ENCODE peak calls at places on chromosomes 2 and 18, in ten cellular contexts. C, J, H, A, S, O, Y, V, E and G are unnamed samples.

GRCh38 chr18:12121175-12122095 is 27.8 kb downstream of the ANKRD62 start:
- DNase-seq in C (peak), J (no peak), H (no peak), A (no peak), S (no peak), O (no peak), Y (peak), V (no peak), E (peak), G (peak)

GRCh38 chr2:157421964-157422363 is 21.9 kb downstream of the CYTIP start:
- DNase-seq in C (no peak), J (no peak), H (no peak), A (no peak), S (no peak), O (no peak), Y (no peak), V (no peak), E (no peak), G (no peak)

GRCh38 chr18:48340502-48340901 is 68.7 kb downstream of the ZBTB7C start:
- DNase-seq in C (no peak), J (no peak), H (no peak), A (no peak), S (no peak), O (no peak), Y (no peak), V (no peak), E (no peak), G (no peak)

GRCh38 chr2:238847841-238848565 is at the start of gene TWIST2:
- DNase-seq in C (no peak), J (no peak), H (no peak), A (peak), S (peak), O (peak), Y (peak), V (peak), E (no peak), G (peak)

GRCh38 chr2:156883828-156884615 is 373.5 kb upstream of the GALNT5 start:
- DNase-seq in C (no peak), J (no peak), H (no peak), A (no peak), S (peak), O (no peak), Y (peak), V (no peak), E (no peak), G (no peak)

GRCh38 chr18:9017170-9017899 is 85.2 kb upstream of the NDUFV2 start:
- DNase-seq in C (peak), J (peak), H (peak), A (peak), S (peak), O (peak), Y (peak), V (peak), E (no peak), G (peak)

GRCh38 chr2:48356701-48357322 is 173.1 kb upstream of the STON1 start:
- DNase-seq in C (no peak), J (no peak), H (no peak), A (no peak), S (no peak), O (no peak), Y (no peak), V (no peak), E (no peak), G (no peak)

GRCh38 chr2:20419752-20420151 is 27.1 kb upstream of the RHOB start:
- DNase-seq in C (no peak), J (no peak), H (no peak), A (no peak), S (no peak), O (no peak), Y (no peak), V (no peak), E (no peak), G (no peak)

GRCh38 chr2:164890533-164890932 is 48.9 kb upstream of the COBLL1 start:
- DNase-seq in C (no peak), J (no peak), H (no peak), A (no peak), S (no peak), O (no peak), Y (no peak), V (no peak), E (no peak), G (no peak)

GRCh38 chr2:172674034-172674967 is 61.3 kb upstream of the RAPGEF4 start:
- DNase-seq in C (peak), J (no peak), H (peak), A (peak), S (no peak), O (peak), Y (peak), V (peak), E (peak), G (peak)

GRCh38 chr18:12885500-12885899 is 1.5 kb upstream of the PTPN2 start:
- DNase-seq in C (no peak), J (no peak), H (no peak), A (no peak), S (no peak), O (no peak), Y (no peak), V (no peak), E (no peak), G (no peak)

DNA sequence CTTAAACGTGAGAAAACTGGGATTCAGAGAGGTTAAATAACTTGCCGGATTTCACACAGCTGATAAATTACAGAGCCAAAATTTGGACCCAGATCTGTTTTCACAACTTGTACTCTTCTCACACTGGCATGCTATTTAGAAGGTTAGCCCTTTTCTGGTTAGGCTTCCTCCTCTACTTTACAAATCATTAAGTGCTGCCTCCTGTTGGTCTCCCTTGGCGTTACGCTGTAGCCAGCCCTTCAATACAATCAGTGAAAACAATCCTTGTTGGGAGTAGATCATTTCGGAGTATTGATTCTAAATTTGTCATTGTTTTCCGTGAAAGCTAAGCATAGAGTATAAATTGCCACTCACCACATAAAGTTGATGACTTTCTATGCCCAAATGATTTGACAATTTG is 153.5 kb downstream of the ARHGAP15 start:
- DNase-seq in C (no peak), J (no peak), H (no peak), A (no peak), S (no peak), O (no peak), Y (no peak), V (peak), E (no peak), G (no peak)
- TF ChIP-seq CTCF in C (no peak), J (peak), H (peak), A (no peak), S (no peak), O (peak), Y (peak), V (no peak), E (peak), G (peak)

DNA sequence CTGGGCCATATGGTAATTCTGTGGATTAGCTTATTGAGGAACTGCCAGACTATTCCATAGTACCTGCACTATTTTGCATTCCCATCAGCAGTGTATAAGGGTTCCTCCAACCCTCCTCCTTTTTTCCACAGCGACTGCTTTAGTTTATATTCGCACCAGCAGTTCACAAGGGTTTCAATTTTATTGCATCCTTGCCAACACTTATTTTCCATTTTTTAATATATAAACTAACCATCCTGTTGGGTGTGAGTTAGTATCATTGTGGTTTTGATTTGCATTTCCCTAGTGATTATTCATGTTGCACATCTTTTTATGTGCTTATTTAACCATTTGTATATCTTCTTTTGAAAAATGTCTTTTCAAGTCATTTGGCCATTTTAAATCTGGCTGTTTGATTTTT is 66.9 kb downstream of the NAT8 start:
- DNase-seq in C (no peak), J (no peak), H (no peak), A (no peak), S (no peak), O (no peak), Y (no peak), V (no peak), E (no peak), G (no peak)
- TF ChIP-seq CTCF in C (no peak), J (no peak), H (no peak), A (no peak), S (no peak), O (no peak), Y (no peak), V (no peak), E (no peak), G (no peak)

GRCh38 chr18:37673196-37673595 is 107.6 kb upstream of the CELF4 start:
- DNase-seq in C (no peak), J (no peak), H (no peak), A (no peak), S (no peak), O (no peak), Y (no peak), V (no peak), E (no peak), G (no peak)
- TF ChIP-seq CTCF in C (no peak), J (no peak), H (no peak), A (no peak), S (no peak), O (no peak), Y (no peak), V (no peak), E (no peak), G (no peak)

DNA sequence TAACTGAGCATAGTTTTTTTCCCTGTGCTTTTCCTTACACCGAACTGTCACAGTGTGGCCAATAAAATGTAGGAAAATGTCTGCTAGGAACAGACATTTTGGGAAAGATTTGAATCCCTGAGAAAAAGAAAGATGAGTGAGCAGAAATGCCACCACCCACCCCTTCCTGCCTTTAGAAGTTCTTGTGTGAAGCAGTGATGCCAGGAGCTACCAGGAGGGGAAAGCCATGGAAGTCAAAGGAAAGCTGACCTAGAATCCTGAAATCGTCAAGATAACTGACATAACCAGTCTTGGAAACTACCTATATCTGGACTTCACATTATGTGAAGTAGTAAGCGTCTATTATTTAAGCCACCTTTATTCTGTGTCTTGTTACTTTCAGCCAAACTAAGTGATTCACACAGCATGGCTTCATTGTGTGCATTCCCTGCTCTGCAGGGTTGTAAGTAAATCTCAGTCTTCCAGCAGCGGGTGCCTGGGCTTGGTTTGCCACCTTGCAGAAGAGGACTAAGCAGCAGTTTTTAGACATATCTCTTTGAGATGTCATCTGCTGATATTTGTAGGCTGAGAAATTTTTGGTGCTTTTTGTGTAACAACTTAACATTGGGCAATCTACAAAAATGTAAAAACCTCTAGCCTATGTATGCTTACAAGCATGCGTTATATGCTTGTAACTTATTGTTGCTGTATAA is 11.3 kb upstream of the SPRED2 start:
- DNase-seq in C (no peak), J (no peak), H (no peak), A (no peak), S (no peak), O (no peak), Y (no peak), V (no peak), E (no peak), G (no peak)
- TF ChIP-seq CTCF in C (no peak), J (no peak), H (no peak), A (no peak), S (no peak), O (no peak), Y (no peak), V (no peak), E (no peak), G (no peak)

GRCh38 chr2:111135237-111135909 is 14.7 kb downstream of the BCL2L11 start:
- DNase-seq in C (no peak), J (no peak), H (no peak), A (no peak), S (no peak), O (no peak), Y (no peak), V (no peak), E (no peak), G (no peak)

GRCh38 chr2:111133603-111134002 is 12.9 kb downstream of the BCL2L11 start:
- DNase-seq in C (no peak), J (no peak), H (no peak), A (no peak), S (no peak), O (no peak), Y (no peak), V (no peak), E (no peak), G (no peak)

GRCh38 chr2:111135910-111136297 is 15.2 kb downstream of the BCL2L11 start:
- DNase-seq in C (no peak), J (no peak), H (no peak), A (peak), S (no peak), O (no peak), Y (peak), V (no peak), E (no peak), G (no peak)

GRCh38 chr2:111138834-111139233 is 18.1 kb downstream of the BCL2L11 start:
- DNase-seq in C (no peak), J (no peak), H (no peak), A (no peak), S (no peak), O (no peak), Y (no peak), V (no peak), E (no peak), G (no peak)

GRCh38 chr2:111134082-111134481 is 13.4 kb downstream of the BCL2L11 start:
- DNase-seq in C (no peak), J (no peak), H (no peak), A (no peak), S (no peak), O (no peak), Y (no peak), V (no peak), E (no peak), G (no peak)
- TF ChIP-seq CTCF in C (peak), J (peak), H (no peak), A (no peak), S (peak), O (no peak), Y (no peak), V (peak), E (peak), G (peak)

GRCh38 chr2:122451040-122451439 is 695.6 kb downstream of the TSN start:
- DNase-seq in C (peak), J (no peak), H (no peak), A (no peak), S (peak), O (no peak), Y (peak), V (no peak), E (no peak), G (no peak)
- TF ChIP-seq CTCF in C (no peak), J (peak), H (no peak), A (peak), S (peak), O (peak), Y (peak), V (peak), E (peak), G (peak)

GRCh38 chr2:33115196-33115595 is 168.4 kb downstream of the LTBP1 start:
- DNase-seq in C (no peak), J (no peak), H (no peak), A (no peak), S (no peak), O (no peak), Y (no peak), V (no peak), E (no peak), G (no peak)
- TF ChIP-seq CTCF in C (no peak), J (no peak), H (no peak), A (no peak), S (no peak), O (no peak), Y (no peak), V (no peak), E (no peak), G (no peak)

GRCh38 chr2:100623921-100624320 is 61.1 kb downstream of the PDCL3 start:
- DNase-seq in C (no peak), J (no peak), H (no peak), A (no peak), S (no peak), O (no peak), Y (no peak), V (no peak), E (no peak), G (no peak)

GRCh38 chr2:100619951-100620350 is 57.2 kb downstream of the PDCL3 start:
- DNase-seq in C (no peak), J (no peak), H (no peak), A (no peak), S (no peak), O (peak), Y (no peak), V (no peak), E (no peak), G (no peak)

GRCh38 chr2:100621371-100621910 is 58.6 kb downstream of the PDCL3 start:
- DNase-seq in C (no peak), J (no peak), H (no peak), A (no peak), S (no peak), O (no peak), Y (no peak), V (no peak), E (no peak), G (no peak)

GRCh38 chr2:100623033-100623715 is 60.4 kb downstream of the PDCL3 start:
- DNase-seq in C (no peak), J (no peak), H (no peak), A (no peak), S (no peak), O (no peak), Y (no peak), V (no peak), E (no peak), G (no peak)

GRCh38 chr2:100620481-100620880 is 57.7 kb downstream of the PDCL3 start:
- DNase-seq in C (no peak), J (no peak), H (no peak), A (no peak), S (no peak), O (no peak), Y (no peak), V (no peak), E (no peak), G (no peak)
- TF ChIP-seq CTCF in C (no peak), J (no peak), H (no peak), A (no peak), S (no peak), O (no peak), Y (no peak), V (no peak), E (no peak), G (no peak)

GRCh38 chr2:101778102-101778501 is 80.6 kb downstream of the MAP4K4 start:
- DNase-seq in C (no peak), J (no peak), H (no peak), A (no peak), S (no peak), O (no peak), Y (no peak), V (no peak), E (no peak), G (no peak)

GRCh38 chr2:101777337-101777736 is 79.8 kb downstream of the MAP4K4 start:
- DNase-seq in C (no peak), J (no peak), H (no peak), A (no peak), S (no peak), O (no peak), Y (no peak), V (no peak), E (no peak), G (no peak)

GRCh38 chr2:101775636-101776035 is 78.1 kb downstream of the MAP4K4 start:
- DNase-seq in C (no peak), J (no peak), H (no peak), A (no peak), S (no peak), O (no peak), Y (no peak), V (no peak), E (no peak), G (no peak)

GRCh38 chr2:101775092-101775491 is 77.6 kb downstream of the MAP4K4 start:
- DNase-seq in C (no peak), J (no peak), H (no peak), A (no peak), S (no peak), O (no peak), Y (peak), V (no peak), E (no peak), G (no peak)

DNA sequence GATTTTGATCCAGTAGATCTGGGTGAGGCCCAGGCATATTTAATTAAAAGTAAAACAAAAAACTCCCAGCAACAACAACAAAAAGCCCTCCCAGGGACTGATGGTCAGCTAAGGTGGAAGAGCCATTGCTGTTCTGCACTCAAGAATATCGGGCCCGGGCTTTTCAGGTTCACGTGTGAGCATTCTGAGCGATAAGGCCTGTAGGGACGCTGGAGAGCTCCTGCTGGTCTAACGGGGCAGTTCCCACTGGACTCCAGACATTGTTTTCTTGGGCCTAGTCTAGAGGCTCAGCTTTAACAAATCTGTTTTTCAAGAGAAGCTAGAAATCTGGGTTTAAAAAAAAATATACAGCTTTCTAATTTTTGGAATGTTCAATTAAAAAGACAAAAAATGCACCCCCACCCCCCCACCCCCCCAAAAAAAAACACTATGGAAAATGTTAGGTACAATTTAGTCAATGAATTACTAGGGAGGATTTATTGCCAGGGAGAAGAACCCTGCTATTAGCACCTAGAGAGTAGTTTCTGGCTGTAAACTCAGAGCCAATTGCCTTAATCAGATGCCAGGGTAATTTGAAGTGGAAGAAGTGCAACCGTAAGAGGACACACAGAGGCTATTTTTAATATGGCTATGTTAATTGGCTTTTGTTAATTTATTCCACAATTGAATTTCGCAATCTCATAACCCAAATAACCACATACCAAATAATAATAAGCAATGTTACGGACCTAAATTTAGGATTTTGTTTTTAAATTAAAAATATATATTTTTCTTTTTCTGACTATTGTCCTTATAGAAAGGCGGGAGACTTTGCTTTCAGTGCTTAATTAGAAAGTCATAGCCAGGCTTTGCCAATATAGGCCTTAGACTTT is 78.9 kb downstream of the MAP4K4 start:
- DNase-seq in C (no peak), J (no peak), H (no peak), A (no peak), S (no peak), O (no peak), Y (no peak), V (no peak), E (no peak), G (no peak)
- TF ChIP-seq CTCF in C (no peak), J (peak), H (no peak), A (peak), S (no peak), O (no peak), Y (peak), V (no peak), E (peak), G (peak)